ENCODE peak calls at places on chromosomes 5 and 9, in eight cellular contexts. E is brain microvascular endothelial cell; P is heart left ventricle; A is WERI-Rb-1; M is H9; R is H1; F is tibial nerve; H is CD8-positive, alpha-beta T cell. O is an unnamed sample.

GRCh38 chr5:122091942-122092600 is 14.0 kb upstream of the LOX start:
- DNase-seq in E (peak; percentile 40), P (no peak), A (no peak), M (no peak), R (no peak), F (no peak), H (no peak), O (no peak)

GRCh38 chr9:93143830-93144530 is 9.9 kb upstream of the NINJ1 start:
- DNase-seq in E (no peak), P (no peak), A (no peak), M (no peak), R (no peak), F (no peak), H (peak; percentile 71), O (peak; percentile 61)

GRCh38 chr5:112163435-112163834 is 255.6 kb downstream of the EPB41L4A start:
- DNase-seq in E (no peak), P (no peak), A (no peak), M (no peak), R (no peak), F (no peak), H (no peak), O (no peak)

GRCh38 chr5:172901012-172901780 is 58.0 kb upstream of the RPL26L1 start:
- DNase-seq in E (peak; percentile 94), P (peak; percentile 80), A (peak; percentile 72), M (no peak), R (no peak), F (no peak), H (no peak), O (no peak)

GRCh38 chr5:109739741-109740140 is 50.0 kb downstream of the MAN2A1 start:
- DNase-seq in E (peak; percentile 24), P (no peak), A (peak; percentile 57), M (peak; percentile 78), R (no peak), F (no peak), H (no peak), O (no peak)

GRCh38 chr5:178360231-178360925 is 127.8 kb upstream of the PHYKPL start:
- DNase-seq in E (no peak), P (no peak), A (no peak), M (no peak), R (no peak), F (no peak), H (no peak), O (no peak)

GRCh38 chr5:8386889-8387288 is 517.9 kb downstream of the MTRR start:
- DNase-seq in E (no peak), P (no peak), A (no peak), M (no peak), R (no peak), F (no peak), H (no peak), O (no peak)

GRCh38 chr5:548256-548655 is 24.0 kb upstream of the SLC9A3 start:
- DNase-seq in E (no peak), P (no peak), A (no peak), M (no peak), R (no peak), F (no peak), H (no peak), O (no peak)

GRCh38 chr9:134332266-134332665 is 6.0 kb downstream of the RXRA start:
- DNase-seq in E (no peak), P (no peak), A (peak; percentile 62), M (no peak), R (no peak), F (no peak), H (no peak), O (no peak)

GRCh38 chr5:133746834-133747233 is 134.5 kb upstream of the FSTL4 start:
- DNase-seq in E (no peak), P (no peak), A (peak; percentile 37), M (no peak), R (no peak), F (no peak), H (no peak), O (no peak)

GRCh38 chr5:14039063-14039462 is 94.6 kb upstream of the DNAH5 start:
- DNase-seq in E (peak; percentile 55), P (no peak), A (no peak), M (no peak), R (no peak), F (no peak), H (no peak), O (no peak)

GRCh38 chr9:112846528-112847488 is 43.9 kb downstream of the SLC46A2 start:
- DNase-seq in E (no peak), P (no peak), A (no peak), M (no peak), R (no peak), F (no peak), H (no peak), O (no peak)

GRCh38 chr9:2015581-2016410 is 649 bp downstream of the SMARCA2 start:
- DNase-seq in E (peak; percentile 11), P (peak; percentile 51), A (peak; percentile 38), M (peak; percentile 59), R (no peak), F (peak; percentile 35), H (peak; percentile 53), O (peak; percentile 33)

GRCh38 chr5:108607421-108607820 is 140.3 kb upstream of the FER start:
- DNase-seq in E (no peak), P (no peak), A (no peak), M (no peak), R (no peak), F (no peak), H (no peak), O (no peak)

GRCh38 chr5:111741270-111741669 is 15.7 kb downstream of the NREP start:
- DNase-seq in E (no peak), P (no peak), A (no peak), M (no peak), R (no peak), F (no peak), H (no peak), O (no peak)

GRCh38 chr5:117805058-117805457 is 1183.3 kb downstream of the DTWD2 start:
- DNase-seq in E (no peak), P (no peak), A (no peak), M (peak; percentile 26), R (no peak), F (no peak), H (no peak), O (no peak)

GRCh38 chr9:119289740-119290139 is 79.5 kb downstream of the BRINP1 start:
- DNase-seq in E (peak; percentile 20), P (peak; percentile 60), A (peak; percentile 70), M (peak; percentile 46), R (no peak), F (peak; percentile 85), H (no peak), O (no peak)

GRCh38 chr9:136857166-136857565 is 5.0 kb downstream of the MAMDC4 start:
- DNase-seq in E (no peak), P (peak; percentile 7), A (no peak), M (peak; percentile 28), R (no peak), F (no peak), H (no peak), O (no peak)

GRCh38 chr9:224540-225520 is 10.2 kb downstream of the DOCK8 start:
- DNase-seq in E (no peak), P (no peak), A (peak; percentile 24), M (no peak), R (no peak), F (no peak), H (no peak), O (no peak)

GRCh38 chr9:131098391-131099087 is 2.2 kb downstream of the AIF1L start:
- DNase-seq in E (no peak), P (peak; percentile 25), A (peak; percentile 44), M (no peak), R (no peak), F (no peak), H (no peak), O (no peak)

GRCh38 chr5:160835376-160835775 is 16.6 kb downstream of the ATP10B start:
- DNase-seq in E (no peak), P (no peak), A (no peak), M (no peak), R (no peak), F (no peak), H (no peak), O (no peak)

GRCh38 chr5:84568171-84568570 is 183.5 kb upstream of the EDIL3 start:
- DNase-seq in E (no peak), P (no peak), A (no peak), M (no peak), R (no peak), F (no peak), H (no peak), O (no peak)
- H3K27ac ChIP-seq in E (no peak overlapping the region), P (no peak overlapping the region), A (no peak overlapping the region), M (no peak overlapping the region), R (no peak overlapping the region), F (no peak overlapping the region), H (no peak overlapping the region), O (no peak overlapping the region)

DNA sequence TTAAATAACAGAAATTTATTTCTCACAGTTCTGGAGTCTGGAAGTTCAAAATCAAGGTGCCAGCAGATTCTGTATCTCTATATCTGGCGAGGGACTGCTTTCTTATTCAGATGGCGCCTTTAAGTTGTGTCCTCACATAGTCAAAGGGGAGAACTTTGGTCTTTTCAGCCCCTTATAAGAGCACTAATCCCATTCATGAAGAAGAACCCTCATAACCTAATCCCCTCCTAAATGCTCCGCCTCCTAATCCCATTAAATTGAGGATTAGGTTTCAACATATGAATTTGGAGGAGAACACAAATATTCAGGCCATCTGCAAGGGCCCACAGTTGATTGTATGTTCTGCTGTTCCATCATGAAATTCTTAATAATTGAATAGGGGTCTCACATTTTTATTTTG is 10.8 kb upstream of the CCDC152 start:
- DNase-seq in E (no peak), P (no peak), A (no peak), M (no peak), R (no peak), F (no peak), H (no peak), O (no peak)
- TF ChIP-seq CTCF in E (no peak), P (no peak), A (no peak), M (no peak), R (no peak), F (no peak), H (no peak), O (no peak)

DNA sequence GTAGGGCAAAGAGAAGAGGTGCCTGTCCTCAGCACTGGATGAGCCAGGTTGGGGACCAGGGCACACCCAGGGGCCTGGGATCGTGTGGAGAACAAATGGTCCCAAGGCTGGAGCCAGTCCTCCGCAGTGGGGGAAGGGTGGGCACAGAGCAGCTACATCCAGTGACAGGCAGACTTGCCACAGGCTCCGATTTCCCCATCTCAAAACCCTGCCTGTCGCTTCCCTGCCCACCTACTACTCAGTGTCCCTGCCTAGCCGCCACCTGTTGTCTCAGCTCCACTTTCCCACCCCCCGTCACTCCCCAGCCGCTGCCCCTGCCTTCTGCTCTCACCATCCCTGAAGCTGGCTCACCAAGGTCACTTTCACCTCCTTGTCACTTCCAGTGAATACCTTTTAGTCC is 13.9 kb upstream of the ENHO start:
- DNase-seq in E (no peak), P (no peak), A (no peak), M (no peak), R (no peak), F (no peak), H (no peak), O (no peak)
- H3K27me3 ChIP-seq in E (peaks cover 3% of the 10 kb centered on the region), P (peaks cover 3% of the 10 kb centered on the region), A (peaks cover 19% of the 10 kb centered on the region), M (no peaks in the 10 kb centered on the region), R (no peaks in the 10 kb centered on the region), F (no peaks in the 10 kb centered on the region), H (no peaks in the 10 kb centered on the region), O (peaks cover 11% of the 10 kb centered on the region)

GRCh38 chr5:88882321-88883038 is 504 bp downstream of the MEF2C start:
- DNase-seq in E (peak; percentile 22), P (no peak), A (no peak), M (no peak), R (no peak), F (no peak), H (no peak), O (no peak)
- H3K27ac ChIP-seq in E (peak overlapping the region; percentile 89), P (peak overlapping the region; percentile 90), A (no peak overlapping the region), M (no peak overlapping the region), R (no peak overlapping the region), F (peak overlapping the region; percentile 85), H (no peak overlapping the region), O (no peak overlapping the region)